ENCODE peak calls at places on chromosomes 1 and 21, in six cellular contexts. J, M, N, T, B and C are unnamed samples.

GRCh38 chr1:205294175-205294913 is 27.2 kb downstream of the NUAK2 start:
- DNase-seq in J (peak), T (peak), N (no peak), M (no peak), B (peak), C (no peak)

GRCh38 chr1:36366091-36366661 is 19.5 kb downstream of the STK40 start:
- DNase-seq in B (peak), J (peak), M (no peak), N (no peak), T (peak), C (no peak)

GRCh38 chr1:24149854-24150227 is 6.9 kb upstream of the IL22RA1 start:
- DNase-seq in J (peak), B (peak), T (no peak), N (no peak), M (peak), C (no peak)

GRCh38 chr1:230416430-230416829 is 9.7 kb downstream of the PGBD5 start:
- DNase-seq in M (no peak), B (no peak), T (no peak), J (no peak), N (no peak), C (no peak)

GRCh38 chr1:45586769-45587168 is 2.9 kb downstream of the NASP start:
- DNase-seq in N (no peak), J (no peak), M (no peak), T (no peak), B (no peak), C (no peak)

GRCh38 chr1:183576537-183576936 is 13.7 kb downstream of the NCF2 start:
- DNase-seq in M (no peak), T (no peak), N (no peak), B (no peak), J (no peak), C (no peak)

GRCh38 chr1:183871142-183871541 is 66.2 kb downstream of the RGL1 start:
- DNase-seq in B (peak), T (peak), J (peak), N (no peak), M (peak), C (peak)

GRCh38 chr1:6181347-6181770 is 1.2 kb upstream of the CHD5 start:
- DNase-seq in J (no peak), M (no peak), N (no peak), T (peak), B (no peak), C (no peak)

GRCh38 chr1:236893626-236894545 is 98.8 kb downstream of the MTR start:
- DNase-seq in M (no peak), T (no peak), B (no peak), N (no peak), J (peak), C (no peak)

GRCh38 chr1:200038645-200038986 is 11.1 kb downstream of the NR5A2 start:
- DNase-seq in J (no peak), N (no peak), T (peak), M (no peak), B (no peak), C (no peak)

GRCh38 chr1:200038987-200039848 is 11.7 kb downstream of the NR5A2 start:
- DNase-seq in N (no peak), J (no peak), T (peak), B (no peak), M (peak), C (no peak)

GRCh38 chr1:200037501-200037900 is 10.0 kb downstream of the NR5A2 start:
- DNase-seq in M (no peak), N (no peak), T (no peak), B (no peak), J (no peak), C (no peak)

GRCh38 chr1:200036616-200037270 is 9.2 kb downstream of the NR5A2 start:
- DNase-seq in J (no peak), M (no peak), B (no peak), N (no peak), T (peak), C (no peak)

DNA sequence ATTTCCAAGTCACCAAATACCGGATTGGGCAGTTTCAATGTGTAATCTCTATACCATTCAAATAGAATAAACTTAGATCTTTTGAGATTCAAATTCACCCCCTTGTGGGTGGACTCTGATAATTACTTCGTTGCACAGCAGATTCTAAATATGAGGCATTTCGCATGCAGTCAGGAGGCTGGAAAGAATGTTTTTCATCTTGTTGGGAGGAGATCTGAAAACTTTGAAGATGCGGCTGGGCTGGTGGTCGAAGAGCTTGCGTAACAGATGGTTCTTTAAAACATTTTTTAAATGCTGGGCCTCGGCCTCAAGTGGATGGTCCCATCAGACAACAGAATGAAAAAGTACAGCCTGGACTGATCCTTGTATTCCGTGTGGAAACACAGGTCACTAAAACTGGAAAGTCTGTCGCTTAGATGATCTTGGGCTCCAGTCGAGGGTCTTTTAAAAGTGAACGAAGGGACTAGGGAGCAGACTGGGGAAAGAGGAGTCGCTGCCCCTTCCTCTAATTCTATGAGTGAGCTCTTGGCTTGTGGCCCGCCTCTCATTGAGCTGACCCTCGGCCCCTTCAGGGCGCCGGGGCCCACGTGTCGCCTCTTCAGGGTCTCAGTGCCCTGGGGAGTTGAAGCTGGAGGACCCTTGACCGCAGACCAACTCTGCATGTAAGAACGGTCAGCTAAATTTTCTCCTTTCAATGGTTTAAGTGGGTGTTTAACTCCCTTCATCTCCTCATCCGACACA is 10.6 kb downstream of the NR5A2 start:
- DNase-seq in T (no peak), B (no peak), M (no peak), J (no peak), N (no peak), C (no peak)
- TF ChIP-seq CTCF in T (no peak), B (no peak), M (no peak), J (no peak), N (no peak), C (no peak)

DNA sequence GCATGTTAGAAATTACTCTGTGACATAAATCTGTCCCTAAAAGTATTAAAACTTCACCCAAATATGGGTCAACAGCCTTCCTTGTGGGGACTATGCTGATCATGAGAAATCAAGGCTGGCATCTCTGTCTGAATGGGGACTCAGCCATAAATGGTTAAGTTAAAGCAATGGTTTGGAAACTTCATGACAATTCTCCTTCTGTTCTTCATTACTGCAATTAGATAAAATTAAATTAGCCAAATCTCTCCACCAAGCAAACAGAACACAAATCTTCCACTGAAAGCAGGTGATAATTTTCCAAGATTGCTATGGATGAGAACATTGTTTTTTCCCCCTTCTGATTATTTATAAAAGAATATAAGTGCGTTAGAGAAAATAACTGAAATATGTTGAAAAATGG is 346.1 kb downstream of the KCNH1 start:
- DNase-seq in J (no peak), N (no peak), B (no peak), M (no peak), T (no peak), C (no peak)
- H3K4me3 ChIP-seq in J (no peak), N (no peak), B (no peak), M (no peak), T (no peak), C (no peak)

GRCh38 chr1:243409284-243409683 is 153.4 kb downstream of the SDCCAG8 start:
- DNase-seq in M (no peak), T (no peak), N (no peak), B (peak), J (peak), C (no peak)
- TF ChIP-seq CTCF in M (no peak), T (peak), N (no peak), B (peak), J (peak), C (no peak)

DNA sequence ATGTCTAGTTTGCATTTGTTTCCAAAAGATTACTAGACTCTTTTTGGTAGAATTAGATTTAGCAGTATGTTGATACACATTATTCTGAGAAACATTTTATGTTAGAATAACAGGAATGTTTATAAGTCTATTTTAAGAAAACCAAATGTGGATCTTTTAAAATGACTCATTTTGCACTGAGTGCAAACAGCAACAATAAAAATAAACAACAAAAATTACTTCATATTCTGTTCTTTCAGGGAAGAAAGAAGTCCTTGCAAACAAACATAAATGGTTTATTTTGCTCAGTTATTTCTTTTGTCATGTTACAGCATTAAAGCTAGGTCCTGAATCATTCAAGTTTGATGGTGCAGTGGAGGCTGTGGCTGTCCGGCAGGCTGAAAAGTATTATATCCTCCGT is 106.8 kb upstream of the TENT5C start:
- DNase-seq in M (no peak), B (no peak), N (no peak), J (no peak), T (no peak), C (no peak)
- H3K4me3 ChIP-seq in M (no peak), B (no peak), N (no peak), J (no peak), T (no peak), C (no peak)

DNA sequence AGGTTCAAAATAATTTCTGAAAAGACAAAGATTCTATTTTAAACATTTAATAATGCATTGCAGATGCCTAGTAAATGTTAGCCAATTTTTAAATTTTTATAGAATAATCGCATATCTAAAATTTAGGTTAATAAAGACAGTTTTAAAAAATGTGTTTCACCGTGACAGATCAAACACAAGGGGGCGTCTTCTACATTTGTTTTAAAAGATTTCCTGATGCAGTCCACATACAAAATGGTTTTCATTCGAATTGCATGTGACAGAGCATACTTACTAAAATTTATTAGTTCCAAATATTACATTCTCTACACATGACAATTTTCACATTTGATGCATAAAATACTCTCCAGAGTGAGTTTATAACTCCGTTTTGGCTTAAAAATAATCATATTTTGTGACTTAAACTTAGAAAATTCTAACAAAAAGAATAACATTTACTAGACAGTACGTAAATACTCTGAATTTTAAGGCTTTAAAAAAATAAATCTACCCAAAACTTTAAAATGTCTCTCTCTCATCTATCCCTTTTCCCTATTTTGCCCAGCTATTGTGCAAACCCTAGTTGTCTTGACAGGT is 75.5 kb downstream of the ADAMTS1 start:
- DNase-seq in M (no peak), N (no peak), T (peak), B (peak), J (peak), C (peak)
- TF ChIP-seq CTCF in M (no peak), N (peak), T (peak), B (peak), J (peak), C (peak)